ENCODE peak calls at places on chromosomes 2 and 18, in eight cellular contexts. One of them, this sample, is unnamed.

GRCh38 chr2:216777637-216778273 is 82.1 kb downstream of the TNP1 start:
- DNase-seq in naive thymus-derived CD4-positive, alpha-beta T cell: no peak
- DNase-seq in left ventricle myocardium inferior: no peak
- DNase-seq in breast epithelium: no peak
- DNase-seq in IMR-90: peak
- DNase-seq in epithelial cell of proximal tubule: peak
- DNase-seq in psoas muscle: no peak
- DNase-seq in cardiac fibroblast: peak
- DNase-seq in this sample: peak

GRCh38 chr2:42698940-42699339 is 65.0 kb downstream of the OXER1 start:
- DNase-seq in naive thymus-derived CD4-positive, alpha-beta T cell: no peak
- DNase-seq in left ventricle myocardium inferior: no peak
- DNase-seq in breast epithelium: no peak
- DNase-seq in IMR-90: no peak
- DNase-seq in epithelial cell of proximal tubule: no peak
- DNase-seq in psoas muscle: no peak
- DNase-seq in cardiac fibroblast: no peak
- DNase-seq in this sample: no peak

GRCh38 chr2:186675380-186675779 is 18.5 kb upstream of the FAM171B start:
- DNase-seq in naive thymus-derived CD4-positive, alpha-beta T cell: no peak
- DNase-seq in left ventricle myocardium inferior: no peak
- DNase-seq in breast epithelium: no peak
- DNase-seq in IMR-90: peak
- DNase-seq in epithelial cell of proximal tubule: no peak
- DNase-seq in psoas muscle: no peak
- DNase-seq in cardiac fibroblast: no peak
- DNase-seq in this sample: no peak

GRCh38 chr2:65465857-65466256 is 33.5 kb upstream of the SPRED2 start:
- DNase-seq in naive thymus-derived CD4-positive, alpha-beta T cell: no peak
- DNase-seq in left ventricle myocardium inferior: peak
- DNase-seq in breast epithelium: no peak
- DNase-seq in IMR-90: no peak
- DNase-seq in epithelial cell of proximal tubule: no peak
- DNase-seq in psoas muscle: peak
- DNase-seq in cardiac fibroblast: no peak
- DNase-seq in this sample: no peak

GRCh38 chr2:197054437-197054836 is 127.9 kb upstream of the PGAP1 start:
- DNase-seq in naive thymus-derived CD4-positive, alpha-beta T cell: no peak
- DNase-seq in left ventricle myocardium inferior: no peak
- DNase-seq in breast epithelium: no peak
- DNase-seq in IMR-90: no peak
- DNase-seq in epithelial cell of proximal tubule: peak
- DNase-seq in psoas muscle: no peak
- DNase-seq in cardiac fibroblast: peak
- DNase-seq in this sample: no peak

GRCh38 chr2:240884745-240885144 is 11.2 kb downstream of the MAB21L4 start:
- DNase-seq in naive thymus-derived CD4-positive, alpha-beta T cell: no peak
- DNase-seq in left ventricle myocardium inferior: no peak
- DNase-seq in breast epithelium: no peak
- DNase-seq in IMR-90: no peak
- DNase-seq in epithelial cell of proximal tubule: no peak
- DNase-seq in psoas muscle: no peak
- DNase-seq in cardiac fibroblast: no peak
- DNase-seq in this sample: no peak

GRCh38 chr2:8524388-8524787 is 157.5 kb upstream of the ID2 start:
- DNase-seq in naive thymus-derived CD4-positive, alpha-beta T cell: no peak
- DNase-seq in left ventricle myocardium inferior: no peak
- DNase-seq in breast epithelium: no peak
- DNase-seq in IMR-90: no peak
- DNase-seq in epithelial cell of proximal tubule: no peak
- DNase-seq in psoas muscle: no peak
- DNase-seq in cardiac fibroblast: no peak
- DNase-seq in this sample: no peak

GRCh38 chr2:176104338-176105077 is 2.6 kb upstream of the HOXD11 start:
- DNase-seq in naive thymus-derived CD4-positive, alpha-beta T cell: no peak
- DNase-seq in left ventricle myocardium inferior: no peak
- DNase-seq in breast epithelium: no peak
- DNase-seq in IMR-90: no peak
- DNase-seq in epithelial cell of proximal tubule: no peak
- DNase-seq in psoas muscle: no peak
- DNase-seq in cardiac fibroblast: no peak
- DNase-seq in this sample: no peak

GRCh38 chr2:232406556-232407310 is at the start of gene ALPG:
- DNase-seq in naive thymus-derived CD4-positive, alpha-beta T cell: no peak
- DNase-seq in left ventricle myocardium inferior: no peak
- DNase-seq in breast epithelium: no peak
- DNase-seq in IMR-90: no peak
- DNase-seq in epithelial cell of proximal tubule: no peak
- DNase-seq in psoas muscle: no peak
- DNase-seq in cardiac fibroblast: no peak
- DNase-seq in this sample: no peak

GRCh38 chr2:129892773-129893172 is 86.7 kb upstream of the RAB6C start:
- DNase-seq in naive thymus-derived CD4-positive, alpha-beta T cell: no peak
- DNase-seq in left ventricle myocardium inferior: no peak
- DNase-seq in breast epithelium: no peak
- DNase-seq in IMR-90: no peak
- DNase-seq in epithelial cell of proximal tubule: no peak
- DNase-seq in psoas muscle: no peak
- DNase-seq in cardiac fibroblast: no peak
- DNase-seq in this sample: no peak

GRCh38 chr18:46199515-46200147 is 95.4 kb downstream of the HAUS1 start:
- DNase-seq in naive thymus-derived CD4-positive, alpha-beta T cell: no peak
- DNase-seq in left ventricle myocardium inferior: no peak
- DNase-seq in breast epithelium: no peak
- DNase-seq in IMR-90: peak
- DNase-seq in epithelial cell of proximal tubule: no peak
- DNase-seq in psoas muscle: no peak
- DNase-seq in cardiac fibroblast: peak
- DNase-seq in this sample: no peak

GRCh38 chr2:9297156-9297555 is 90.5 kb downstream of the ASAP2 start:
- DNase-seq in naive thymus-derived CD4-positive, alpha-beta T cell: no peak
- DNase-seq in left ventricle myocardium inferior: no peak
- DNase-seq in breast epithelium: no peak
- DNase-seq in IMR-90: peak
- DNase-seq in epithelial cell of proximal tubule: no peak
- DNase-seq in psoas muscle: no peak
- DNase-seq in cardiac fibroblast: no peak
- DNase-seq in this sample: no peak

GRCh38 chr2:29281585-29281984 is 166.4 kb downstream of the CLIP4 start:
- DNase-seq in naive thymus-derived CD4-positive, alpha-beta T cell: no peak
- DNase-seq in left ventricle myocardium inferior: no peak
- DNase-seq in breast epithelium: peak
- DNase-seq in IMR-90: peak
- DNase-seq in epithelial cell of proximal tubule: no peak
- DNase-seq in psoas muscle: peak
- DNase-seq in cardiac fibroblast: peak
- DNase-seq in this sample: no peak

GRCh38 chr2:241546771-241547498 is 11.6 kb upstream of the BOK start:
- DNase-seq in naive thymus-derived CD4-positive, alpha-beta T cell: no peak
- DNase-seq in left ventricle myocardium inferior: no peak
- DNase-seq in breast epithelium: no peak
- DNase-seq in IMR-90: peak
- DNase-seq in epithelial cell of proximal tubule: peak
- DNase-seq in psoas muscle: no peak
- DNase-seq in cardiac fibroblast: peak
- DNase-seq in this sample: no peak

GRCh38 chr2:188324067-188324466 is 32.4 kb downstream of the GULP1 start:
- DNase-seq in naive thymus-derived CD4-positive, alpha-beta T cell: no peak
- DNase-seq in left ventricle myocardium inferior: no peak
- DNase-seq in breast epithelium: no peak
- DNase-seq in IMR-90: no peak
- DNase-seq in epithelial cell of proximal tubule: no peak
- DNase-seq in psoas muscle: no peak
- DNase-seq in cardiac fibroblast: no peak
- DNase-seq in this sample: no peak

GRCh38 chr2:216319771-216320170 is 52.5 kb downstream of the MARCHF4 start:
- DNase-seq in naive thymus-derived CD4-positive, alpha-beta T cell: no peak
- DNase-seq in left ventricle myocardium inferior: no peak
- DNase-seq in breast epithelium: no peak
- DNase-seq in IMR-90: peak
- DNase-seq in epithelial cell of proximal tubule: no peak
- DNase-seq in psoas muscle: no peak
- DNase-seq in cardiac fibroblast: peak
- DNase-seq in this sample: no peak

GRCh38 chr2:74438248-74438647 is 3.5 kb downstream of the RTKN start:
- DNase-seq in naive thymus-derived CD4-positive, alpha-beta T cell: no peak
- DNase-seq in left ventricle myocardium inferior: no peak
- DNase-seq in breast epithelium: no peak
- DNase-seq in IMR-90: no peak
- DNase-seq in epithelial cell of proximal tubule: no peak
- DNase-seq in psoas muscle: no peak
- DNase-seq in cardiac fibroblast: no peak
- DNase-seq in this sample: no peak

GRCh38 chr2:74439373-74440004 is 2.2 kb downstream of the RTKN start:
- DNase-seq in naive thymus-derived CD4-positive, alpha-beta T cell: no peak
- DNase-seq in left ventricle myocardium inferior: no peak
- DNase-seq in breast epithelium: no peak
- DNase-seq in IMR-90: no peak
- DNase-seq in epithelial cell of proximal tubule: no peak
- DNase-seq in psoas muscle: no peak
- DNase-seq in cardiac fibroblast: no peak
- DNase-seq in this sample: no peak

GRCh38 chr2:74436804-74437695 is 4.7 kb downstream of the RTKN start:
- DNase-seq in naive thymus-derived CD4-positive, alpha-beta T cell: no peak
- DNase-seq in left ventricle myocardium inferior: no peak
- DNase-seq in breast epithelium: no peak
- DNase-seq in IMR-90: no peak
- DNase-seq in epithelial cell of proximal tubule: no peak
- DNase-seq in psoas muscle: no peak
- DNase-seq in cardiac fibroblast: no peak
- DNase-seq in this sample: no peak

GRCh38 chr2:74440005-74440377 is 1.7 kb downstream of the RTKN start:
- DNase-seq in naive thymus-derived CD4-positive, alpha-beta T cell: no peak
- DNase-seq in left ventricle myocardium inferior: peak
- DNase-seq in breast epithelium: peak
- DNase-seq in IMR-90: peak
- DNase-seq in epithelial cell of proximal tubule: no peak
- DNase-seq in psoas muscle: peak
- DNase-seq in cardiac fibroblast: peak
- DNase-seq in this sample: no peak

GRCh38 chr2:74436111-74436803 is 5.5 kb downstream of the RTKN start:
- DNase-seq in naive thymus-derived CD4-positive, alpha-beta T cell: no peak
- DNase-seq in left ventricle myocardium inferior: no peak
- DNase-seq in breast epithelium: no peak
- DNase-seq in IMR-90: no peak
- DNase-seq in epithelial cell of proximal tubule: no peak
- DNase-seq in psoas muscle: no peak
- DNase-seq in cardiac fibroblast: no peak
- DNase-seq in this sample: no peak
- H3K4me3 ChIP-seq in naive thymus-derived CD4-positive, alpha-beta T cell: no peak
- H3K4me3 ChIP-seq in left ventricle myocardium inferior: peak
- H3K4me3 ChIP-seq in breast epithelium: no peak
- H3K4me3 ChIP-seq in IMR-90: no peak
- H3K4me3 ChIP-seq in epithelial cell of proximal tubule: no peak
- H3K4me3 ChIP-seq in psoas muscle: peak
- H3K4me3 ChIP-seq in cardiac fibroblast: no peak
- H3K4me3 ChIP-seq in this sample: no peak

GRCh38 chr2:237572021-237572741 is 5.8 kb downstream of the PRLH start:
- DNase-seq in naive thymus-derived CD4-positive, alpha-beta T cell: peak
- DNase-seq in left ventricle myocardium inferior: peak
- DNase-seq in breast epithelium: peak
- DNase-seq in IMR-90: peak
- DNase-seq in epithelial cell of proximal tubule: peak
- DNase-seq in psoas muscle: peak
- DNase-seq in cardiac fibroblast: peak
- DNase-seq in this sample: peak
- H3K4me3 ChIP-seq in naive thymus-derived CD4-positive, alpha-beta T cell: no peak
- H3K4me3 ChIP-seq in left ventricle myocardium inferior: peak
- H3K4me3 ChIP-seq in breast epithelium: no peak
- H3K4me3 ChIP-seq in IMR-90: peak
- H3K4me3 ChIP-seq in epithelial cell of proximal tubule: peak
- H3K4me3 ChIP-seq in psoas muscle: peak
- H3K4me3 ChIP-seq in cardiac fibroblast: no peak
- H3K4me3 ChIP-seq in this sample: no peak

GRCh38 chr18:36672437-36673344 is 156.1 kb downstream of the TPGS2 start:
- DNase-seq in naive thymus-derived CD4-positive, alpha-beta T cell: no peak
- DNase-seq in left ventricle myocardium inferior: no peak
- DNase-seq in breast epithelium: peak
- DNase-seq in IMR-90: peak
- DNase-seq in epithelial cell of proximal tubule: no peak
- DNase-seq in psoas muscle: peak
- DNase-seq in cardiac fibroblast: peak
- DNase-seq in this sample: no peak
- H3K4me3 ChIP-seq in naive thymus-derived CD4-positive, alpha-beta T cell: no peak
- H3K4me3 ChIP-seq in left ventricle myocardium inferior: peak
- H3K4me3 ChIP-seq in breast epithelium: peak
- H3K4me3 ChIP-seq in IMR-90: peak
- H3K4me3 ChIP-seq in epithelial cell of proximal tubule: no peak
- H3K4me3 ChIP-seq in psoas muscle: peak
- H3K4me3 ChIP-seq in cardiac fibroblast: no peak
- H3K4me3 ChIP-seq in this sample: no peak

GRCh38 chr18:42296723-42297122 is 341.7 kb downstream of the PIK3C3 start:
- DNase-seq in naive thymus-derived CD4-positive, alpha-beta T cell: no peak
- DNase-seq in left ventricle myocardium inferior: no peak
- DNase-seq in breast epithelium: no peak
- DNase-seq in IMR-90: no peak
- DNase-seq in epithelial cell of proximal tubule: no peak
- DNase-seq in psoas muscle: no peak
- DNase-seq in cardiac fibroblast: peak
- DNase-seq in this sample: no peak

GRCh38 chr18:42296192-42296591 is 341.2 kb downstream of the PIK3C3 start:
- DNase-seq in naive thymus-derived CD4-positive, alpha-beta T cell: no peak
- DNase-seq in left ventricle myocardium inferior: no peak
- DNase-seq in breast epithelium: no peak
- DNase-seq in IMR-90: no peak
- DNase-seq in epithelial cell of proximal tubule: no peak
- DNase-seq in psoas muscle: no peak
- DNase-seq in cardiac fibroblast: no peak
- DNase-seq in this sample: no peak

DNA sequence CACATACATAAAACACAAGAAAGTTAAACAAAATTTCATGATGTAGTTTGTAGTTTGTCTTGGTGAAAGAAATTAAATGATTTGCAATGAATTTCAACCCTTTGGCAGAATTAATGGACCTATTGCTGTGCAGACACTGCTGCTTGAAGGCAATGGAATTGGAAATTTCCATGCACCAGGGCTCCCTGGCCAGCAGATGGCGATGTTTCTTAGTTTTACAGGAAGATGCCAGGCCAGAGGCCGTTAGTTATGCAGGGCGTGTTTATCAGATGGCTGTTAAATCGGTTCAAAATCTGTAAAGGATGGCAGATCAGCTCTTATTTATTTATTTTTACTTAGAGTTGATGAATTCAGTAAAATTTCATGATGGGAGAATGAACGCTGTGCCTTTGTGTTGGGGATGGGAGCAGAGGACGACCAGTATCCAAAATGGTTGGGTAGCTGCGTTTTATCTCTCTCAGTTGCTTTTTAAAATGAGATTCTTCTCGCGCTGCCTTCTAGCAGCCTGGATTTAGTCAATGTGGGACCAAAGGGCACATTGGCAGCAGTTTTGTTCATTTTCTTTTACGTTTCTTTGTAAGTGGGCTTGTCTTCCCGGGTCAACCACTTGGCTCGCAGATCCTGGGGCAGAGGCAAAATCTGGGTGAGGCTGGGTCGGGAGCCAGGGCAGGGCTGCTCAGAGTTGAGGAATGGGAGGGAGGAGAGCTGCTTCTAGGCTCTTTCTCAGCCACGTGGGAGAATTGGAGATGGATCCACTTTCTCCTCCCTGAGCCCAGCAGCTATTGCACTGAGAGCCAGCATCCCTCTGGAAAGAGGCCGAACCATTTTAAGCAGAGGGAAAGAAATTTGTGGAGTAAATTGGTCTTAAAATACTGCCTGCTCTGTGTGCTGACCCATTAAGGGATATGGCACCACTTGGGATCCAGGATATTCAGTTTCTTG is 344.0 kb downstream of the PIK3C3 start:
- DNase-seq in naive thymus-derived CD4-positive, alpha-beta T cell: no peak
- DNase-seq in left ventricle myocardium inferior: peak
- DNase-seq in breast epithelium: peak
- DNase-seq in IMR-90: peak
- DNase-seq in epithelial cell of proximal tubule: peak
- DNase-seq in psoas muscle: peak
- DNase-seq in cardiac fibroblast: peak
- DNase-seq in this sample: peak
- H3K4me3 ChIP-seq in naive thymus-derived CD4-positive, alpha-beta T cell: no peak
- H3K4me3 ChIP-seq in left ventricle myocardium inferior: peak
- H3K4me3 ChIP-seq in breast epithelium: peak
- H3K4me3 ChIP-seq in IMR-90: no peak
- H3K4me3 ChIP-seq in epithelial cell of proximal tubule: no peak
- H3K4me3 ChIP-seq in psoas muscle: no peak
- H3K4me3 ChIP-seq in cardiac fibroblast: no peak
- H3K4me3 ChIP-seq in this sample: no peak

This sample was measured in Jurkat, Clone E6-1.